ENCODE peak calls at places on chromosomes 13 and 19, in six cellular contexts. One of them, this sample, is unnamed.
A peak's percentile ranks its signal among the peaks of the same experiment; 100 is the strongest.

GRCh38 chr19:44741841-44742352 is 6.6 kb upstream of the BCL3 start:
- DNase-seq in PC-3: peak; percentile 98
- DNase-seq in fibroblast of mammary gland: peak; percentile 100
- DNase-seq in fibroblast of pulmonary artery: peak; percentile 100
- DNase-seq in A673: peak; percentile 96
- DNase-seq in cardiac muscle cell: peak; percentile 100
- DNase-seq in this sample: peak; percentile 98

GRCh38 chr13:105177265-105177900 is 1358.1 kb downstream of the EFNB2 start:
- DNase-seq in cardiac muscle cell: no peak
- DNase-seq in A673: no peak
- DNase-seq in fibroblast of pulmonary artery: no peak
- DNase-seq in PC-3: no peak
- DNase-seq in fibroblast of mammary gland: no peak
- DNase-seq in this sample: no peak

GRCh38 chr13:110338441-110339101 is 31.5 kb downstream of the COL4A2 start:
- DNase-seq in cardiac muscle cell: peak; percentile 91
- DNase-seq in PC-3: no peak
- DNase-seq in A673: no peak
- DNase-seq in fibroblast of pulmonary artery: peak; percentile 92
- DNase-seq in fibroblast of mammary gland: peak; percentile 47
- DNase-seq in this sample: peak; percentile 91

GRCh38 chr19:18366027-18366435 is 19.9 kb upstream of the GDF15 start:
- DNase-seq in fibroblast of pulmonary artery: peak; percentile 46
- DNase-seq in fibroblast of mammary gland: peak; percentile 36
- DNase-seq in PC-3: no peak
- DNase-seq in A673: no peak
- DNase-seq in cardiac muscle cell: no peak
- DNase-seq in this sample: no peak

GRCh38 chr19:32976223-32976805 is 4.3 kb downstream of the FAAP24 start:
- DNase-seq in fibroblast of mammary gland: peak; percentile 66
- DNase-seq in cardiac muscle cell: peak; percentile 80
- DNase-seq in fibroblast of pulmonary artery: peak; percentile 81
- DNase-seq in A673: peak; percentile 74
- DNase-seq in PC-3: peak; percentile 73
- DNase-seq in this sample: peak; percentile 73

GRCh38 chr13:32383836-32384618 is 43.9 kb downstream of the N4BP2L1 start:
- DNase-seq in cardiac muscle cell: no peak
- DNase-seq in fibroblast of mammary gland: no peak
- DNase-seq in fibroblast of pulmonary artery: no peak
- DNase-seq in A673: no peak
- DNase-seq in PC-3: no peak
- DNase-seq in this sample: no peak

GRCh38 chr13:44368062-44368591 is 5.5 kb upstream of the SERP2 start:
- DNase-seq in cardiac muscle cell: peak; percentile 37
- DNase-seq in PC-3: no peak
- DNase-seq in A673: peak; percentile 18
- DNase-seq in fibroblast of mammary gland: peak; percentile 89
- DNase-seq in fibroblast of pulmonary artery: no peak
- DNase-seq in this sample: peak; percentile 64

GRCh38 chr19:33947565-33947964 is 150.9 kb downstream of the KCTD15 start:
- DNase-seq in PC-3: no peak
- DNase-seq in fibroblast of mammary gland: no peak
- DNase-seq in A673: no peak
- DNase-seq in fibroblast of pulmonary artery: peak; percentile 1
- DNase-seq in cardiac muscle cell: no peak
- DNase-seq in this sample: no peak

GRCh38 chr19:30393046-30393445 is 20.9 kb downstream of the ZNF536 start:
- DNase-seq in cardiac muscle cell: no peak
- DNase-seq in fibroblast of mammary gland: no peak
- DNase-seq in fibroblast of pulmonary artery: no peak
- DNase-seq in PC-3: no peak
- DNase-seq in A673: peak; percentile 39
- DNase-seq in this sample: no peak

GRCh38 chr13:34522818-34523217 is 419.3 kb upstream of the NBEA start:
- DNase-seq in PC-3: peak; percentile 12
- DNase-seq in fibroblast of mammary gland: no peak
- DNase-seq in fibroblast of pulmonary artery: no peak
- DNase-seq in A673: no peak
- DNase-seq in cardiac muscle cell: no peak
- DNase-seq in this sample: peak; percentile 22

GRCh38 chr19:40465025-40465780 is at the start of gene BLVRB:
- DNase-seq in fibroblast of mammary gland: peak; percentile 85
- DNase-seq in A673: peak; percentile 60
- DNase-seq in PC-3: peak; percentile 39
- DNase-seq in fibroblast of pulmonary artery: peak; percentile 77
- DNase-seq in cardiac muscle cell: peak; percentile 90
- DNase-seq in this sample: peak; percentile 63

GRCh38 chr13:107373551-107373950 is 805.6 kb upstream of the ARGLU1 start:
- DNase-seq in PC-3: peak; percentile 75
- DNase-seq in fibroblast of pulmonary artery: peak; percentile 77
- DNase-seq in fibroblast of mammary gland: peak; percentile 79
- DNase-seq in cardiac muscle cell: peak; percentile 75
- DNase-seq in A673: peak; percentile 59
- DNase-seq in this sample: peak; percentile 90

GRCh38 chr19:48945415-48945814 is 9.3 kb upstream of the BAX start:
- DNase-seq in fibroblast of pulmonary artery: no peak
- DNase-seq in cardiac muscle cell: no peak
- DNase-seq in A673: no peak
- DNase-seq in fibroblast of mammary gland: no peak
- DNase-seq in PC-3: no peak
- DNase-seq in this sample: no peak

GRCh38 chr19:15107056-15108010 is at the start of gene SYDE1:
- DNase-seq in fibroblast of mammary gland: peak; percentile 45
- DNase-seq in A673: peak; percentile 76
- DNase-seq in PC-3: peak; percentile 44
- DNase-seq in fibroblast of pulmonary artery: peak; percentile 68
- DNase-seq in cardiac muscle cell: peak; percentile 80
- DNase-seq in this sample: peak; percentile 68

DNA sequence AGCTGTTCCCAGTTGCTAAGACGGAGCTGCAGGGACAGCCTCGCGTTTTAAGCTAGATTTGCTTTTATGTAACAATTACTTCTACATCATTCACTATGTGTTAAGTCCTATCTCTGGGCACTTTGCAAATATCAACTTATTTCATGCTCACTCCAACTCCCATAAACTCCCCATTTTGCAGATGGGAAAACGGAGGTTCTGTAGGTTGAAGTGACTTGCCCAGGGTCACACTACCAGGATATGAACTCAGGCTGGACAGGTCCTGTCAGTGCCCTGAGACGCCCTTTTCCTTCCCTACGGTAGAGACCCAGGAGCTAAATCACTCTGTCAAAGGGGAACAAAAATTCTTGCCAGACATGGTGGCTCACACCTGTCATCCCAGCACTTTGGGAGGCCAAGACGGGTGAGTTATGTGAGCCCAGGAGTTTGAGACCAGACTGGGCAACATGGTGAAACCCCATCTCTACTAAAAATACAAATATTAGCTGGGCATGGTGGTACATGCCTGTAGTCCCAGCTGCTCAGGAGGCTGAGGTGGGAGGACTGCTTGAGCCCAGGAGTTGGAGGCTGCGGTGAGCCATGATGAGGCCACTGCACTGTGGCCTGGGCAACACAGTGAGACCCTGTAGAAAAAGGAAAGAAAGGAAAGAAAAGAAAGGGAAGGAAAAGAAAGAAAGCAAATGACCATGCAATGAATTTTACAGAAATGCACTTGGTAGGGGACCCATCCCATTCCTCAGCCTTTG is 14.5 kb upstream of the NFIC start:
- DNase-seq in cardiac muscle cell: no peak
- DNase-seq in fibroblast of pulmonary artery: no peak
- DNase-seq in fibroblast of mammary gland: no peak
- DNase-seq in A673: no peak
- DNase-seq in PC-3: no peak
- DNase-seq in this sample: no peak
- TF ChIP-seq CTCF in cardiac muscle cell: no peak
- TF ChIP-seq CTCF in fibroblast of pulmonary artery: no peak
- TF ChIP-seq CTCF in fibroblast of mammary gland: no peak
- TF ChIP-seq CTCF in A673: no peak
- TF ChIP-seq CTCF in PC-3: no peak
- TF ChIP-seq CTCF in this sample: no peak

GRCh38 chr19:31658993-31659896 is 310.0 kb upstream of the TSHZ3 start:
- DNase-seq in cardiac muscle cell: no peak
- DNase-seq in A673: no peak
- DNase-seq in fibroblast of pulmonary artery: no peak
- DNase-seq in PC-3: no peak
- DNase-seq in fibroblast of mammary gland: no peak
- DNase-seq in this sample: no peak

GRCh38 chr19:31659897-31660210 is 310.6 kb upstream of the TSHZ3 start:
- DNase-seq in PC-3: no peak
- DNase-seq in A673: no peak
- DNase-seq in cardiac muscle cell: no peak
- DNase-seq in fibroblast of mammary gland: no peak
- DNase-seq in fibroblast of pulmonary artery: no peak
- DNase-seq in this sample: no peak

DNA sequence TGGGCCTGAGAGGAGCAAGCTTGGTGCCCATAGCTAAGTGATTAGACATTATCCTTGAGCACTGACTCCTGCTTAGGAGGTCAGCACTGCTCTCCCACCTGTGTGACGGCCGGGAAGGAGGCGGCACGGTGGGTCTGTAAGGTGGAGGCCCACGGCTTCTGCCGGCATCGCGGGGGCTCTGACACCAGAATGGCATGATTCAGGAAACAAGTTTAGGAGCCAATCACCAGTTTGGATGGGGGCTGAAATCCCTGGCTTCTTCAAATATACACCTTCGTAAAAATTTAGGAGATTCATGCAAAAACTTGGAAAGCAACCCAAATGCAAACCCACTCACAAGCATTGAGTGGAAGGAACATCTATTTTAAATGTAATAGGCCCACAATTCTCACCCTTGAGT is 307.3 kb upstream of the TSHZ3 start:
- DNase-seq in fibroblast of pulmonary artery: no peak
- DNase-seq in fibroblast of mammary gland: no peak
- DNase-seq in PC-3: no peak
- DNase-seq in cardiac muscle cell: no peak
- DNase-seq in A673: no peak
- DNase-seq in this sample: no peak
- H3K4me3 ChIP-seq in fibroblast of pulmonary artery: no peak overlapping the region
- H3K4me3 ChIP-seq in fibroblast of mammary gland: no peak overlapping the region
- H3K4me3 ChIP-seq in PC-3: no peak overlapping the region
- H3K4me3 ChIP-seq in cardiac muscle cell: no peak overlapping the region
- H3K4me3 ChIP-seq in A673: no peak overlapping the region
- H3K4me3 ChIP-seq in this sample: no peak overlapping the region

DNA sequence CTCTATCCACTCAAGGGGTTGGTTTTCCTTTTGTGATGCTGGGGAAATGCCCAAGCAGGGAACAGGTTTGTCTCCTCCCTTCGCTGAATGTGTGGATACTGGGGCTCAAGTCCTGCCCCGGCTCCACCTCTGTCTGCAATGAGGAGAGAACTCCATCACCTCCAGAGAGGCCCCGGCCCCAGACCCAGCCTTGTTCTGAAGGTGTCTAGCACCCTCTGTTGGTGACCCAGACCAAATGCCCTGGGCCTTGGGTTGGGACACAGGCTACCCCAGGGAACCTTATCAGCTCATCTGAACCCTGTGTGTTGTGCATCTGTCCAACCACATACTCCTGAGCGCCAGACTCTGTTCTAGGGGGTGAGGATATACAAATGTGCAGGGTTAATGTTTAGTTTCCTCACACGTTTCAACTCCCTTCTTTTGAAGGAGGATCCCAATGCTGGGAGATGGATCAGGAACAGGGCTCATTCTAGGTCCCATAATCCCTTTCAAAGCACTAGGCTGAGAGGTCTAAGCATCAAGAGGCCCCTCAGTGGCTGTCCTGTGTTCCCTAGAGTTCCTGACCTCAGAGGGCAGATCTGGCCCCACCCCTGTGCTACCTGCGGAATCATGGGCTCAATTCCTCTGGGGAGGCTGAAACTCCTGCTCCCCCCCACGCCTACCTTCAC is 112.5 kb upstream of the SLC7A1 start:
- DNase-seq in fibroblast of mammary gland: peak; percentile 60
- DNase-seq in A673: peak; percentile 56
- DNase-seq in cardiac muscle cell: peak; percentile 65
- DNase-seq in PC-3: peak; percentile 49
- DNase-seq in fibroblast of pulmonary artery: peak; percentile 58
- DNase-seq in this sample: peak; percentile 42
- TF ChIP-seq CTCF in fibroblast of mammary gland: peak; percentile 85
- TF ChIP-seq CTCF in A673: peak; percentile 75
- TF ChIP-seq CTCF in cardiac muscle cell: peak; percentile 82
- TF ChIP-seq CTCF in PC-3: peak; percentile 67
- TF ChIP-seq CTCF in fibroblast of pulmonary artery: peak; percentile 83
- TF ChIP-seq CTCF in this sample: peak; percentile 78

GRCh38 chr13:47999973-48000372 is 1.1 kb downstream of the SUCLA2 start:
- DNase-seq in A673: no peak
- DNase-seq in PC-3: no peak
- DNase-seq in cardiac muscle cell: no peak
- DNase-seq in fibroblast of pulmonary artery: no peak
- DNase-seq in fibroblast of mammary gland: no peak
- DNase-seq in this sample: no peak
- H3K4me3 ChIP-seq in A673: peak overlapping the region; percentile 85
- H3K4me3 ChIP-seq in PC-3: peak overlapping the region; percentile 97
- H3K4me3 ChIP-seq in cardiac muscle cell: peak overlapping the region; percentile 88
- H3K4me3 ChIP-seq in fibroblast of pulmonary artery: peak overlapping the region; percentile 85
- H3K4me3 ChIP-seq in fibroblast of mammary gland: peak overlapping the region; percentile 98
- H3K4me3 ChIP-seq in this sample: peak overlapping the region; percentile 100

DNA sequence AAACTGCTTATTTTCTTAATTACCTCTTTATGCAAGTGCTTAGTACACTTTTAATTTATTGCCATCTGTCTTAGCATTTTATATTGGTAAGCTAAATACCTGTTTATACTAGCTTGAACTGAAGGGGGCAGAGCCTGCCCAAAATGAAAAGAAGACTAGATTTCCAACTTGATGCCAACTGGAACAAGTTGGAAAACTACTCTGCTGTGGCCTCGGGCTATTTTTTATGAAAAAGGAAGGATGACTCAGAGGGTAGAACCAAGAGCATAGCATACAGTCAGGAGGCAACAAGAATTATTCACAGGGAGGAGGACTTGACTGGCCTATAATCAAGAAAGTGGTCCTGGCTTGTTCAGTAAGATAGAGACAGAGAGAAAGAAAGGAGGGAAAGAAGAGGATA is 150.3 kb downstream of the NDFIP2 start:
- DNase-seq in fibroblast of pulmonary artery: peak; percentile 89
- DNase-seq in PC-3: peak; percentile 95
- DNase-seq in fibroblast of mammary gland: peak; percentile 73
- DNase-seq in cardiac muscle cell: peak; percentile 79
- DNase-seq in A673: peak; percentile 87
- DNase-seq in this sample: peak; percentile 78
- TF ChIP-seq CTCF in fibroblast of pulmonary artery: peak; percentile 36
- TF ChIP-seq CTCF in PC-3: peak; percentile 70
- TF ChIP-seq CTCF in fibroblast of mammary gland: peak; percentile 24
- TF ChIP-seq CTCF in cardiac muscle cell: peak; percentile 19
- TF ChIP-seq CTCF in A673: peak; percentile 53
- TF ChIP-seq CTCF in this sample: no peak

This sample was measured in astrocyte of the spinal cord.